ENCODE peak calls at places on chromosomes 3 and 15, in six cellular contexts. K is A549; C is effector memory CD4-positive, alpha-beta T cell; E is CD8-positive, alpha-beta T cell; J is left ventricle myocardium inferior; N is Panc1. M is an unnamed sample.
A peak's percentile ranks its signal among the peaks of the same experiment; 100 is the strongest.

GRCh38 chr3:127799476-127800222 is 22.7 kb downstream of the MGLL start:
- DNase-seq in J (no peak), K (peak; percentile 67), C (no peak), N (no peak), E (no peak), M (no peak)

GRCh38 chr3:121152573-121152972 is 244.6 kb downstream of the STXBP5L start:
- DNase-seq in C (no peak), N (peak; percentile 2), J (no peak), E (no peak), K (peak; percentile 47), M (no peak)

GRCh38 chr3:121757087-121757811 is 7.7 kb upstream of the GOLGB1 start:
- DNase-seq in J (peak; percentile 30), K (no peak), E (no peak), N (no peak), C (no peak), M (no peak)

GRCh38 chr15:29988689-29989088 is 94.1 kb upstream of the GOLGA8J start:
- DNase-seq in K (no peak), E (no peak), J (no peak), C (no peak), N (no peak), M (no peak)

GRCh38 chr15:33737687-33738606 is 230.3 kb upstream of the CHRM5 start:
- DNase-seq in N (peak; percentile 33), E (no peak), C (no peak), K (peak; percentile 29), J (no peak), M (peak; percentile 25)

GRCh38 chr3:185823280-185824044 is 1.4 kb downstream of the IGF2BP2 start:
- DNase-seq in C (no peak), J (peak; percentile 40), E (no peak), K (no peak), N (no peak), M (peak; percentile 24)

GRCh38 chr15:78024141-78024567 is 53.4 kb downstream of the TBC1D2B start:
- DNase-seq in E (no peak), N (no peak), C (no peak), K (no peak), J (peak; percentile 72), M (no peak)

GRCh38 chr15:100914876-100915275 is 4.3 kb upstream of the LRRK1 start:
- DNase-seq in C (no peak), N (no peak), E (no peak), K (no peak), J (no peak), M (no peak)

GRCh38 chr15:86650084-86650483 is 570.4 kb downstream of the AGBL1 start:
- DNase-seq in N (no peak), J (no peak), E (no peak), C (no peak), K (peak; percentile 40), M (no peak)

GRCh38 chr3:31813197-31813596 is 167.9 kb downstream of the OSBPL10 start:
- DNase-seq in J (no peak), E (no peak), C (no peak), K (no peak), N (no peak), M (no peak)

GRCh38 chr15:101433396-101433795 is 56.1 kb downstream of the PCSK6 start:
- DNase-seq in E (no peak), J (no peak), K (no peak), N (no peak), C (no peak), M (no peak)

GRCh38 chr3:190849607-190850006 is 12.9 kb downstream of the GMNC start:
- DNase-seq in C (no peak), E (no peak), K (no peak), J (no peak), N (no peak), M (no peak)

GRCh38 chr3:117885046-117885445 is 1149.6 kb downstream of the IGSF11 start:
- DNase-seq in K (no peak), J (no peak), N (no peak), E (no peak), C (no peak), M (no peak)

GRCh38 chr15:44199393-44199792 is 4.3 kb upstream of the FRMD5 start:
- DNase-seq in K (no peak), C (no peak), N (no peak), E (no peak), J (no peak), M (no peak)

GRCh38 chr3:186514296-186515002 is 29.7 kb downstream of the CRYGS start:
- DNase-seq in C (no peak), E (no peak), N (no peak), K (peak; percentile 14), J (no peak), M (no peak)

GRCh38 chr15:65102912-65103311 is 12.1 kb downstream of the UBAP1L start:
- DNase-seq in C (no peak), N (no peak), K (no peak), E (no peak), J (no peak), M (no peak)

GRCh38 chr3:112643621-112644236 is 2.8 kb upstream of the CCDC80 start:
- DNase-seq in N (no peak), J (no peak), C (no peak), E (no peak), K (no peak), M (no peak)

GRCh38 chr3:52705688-52706686 is at the start of the genes GLT8D1 and SPCS1:
- DNase-seq in J (peak; percentile 87), K (peak; percentile 88), E (peak; percentile 80), N (no peak), C (peak; percentile 79), M (peak; percentile 85)

DNA sequence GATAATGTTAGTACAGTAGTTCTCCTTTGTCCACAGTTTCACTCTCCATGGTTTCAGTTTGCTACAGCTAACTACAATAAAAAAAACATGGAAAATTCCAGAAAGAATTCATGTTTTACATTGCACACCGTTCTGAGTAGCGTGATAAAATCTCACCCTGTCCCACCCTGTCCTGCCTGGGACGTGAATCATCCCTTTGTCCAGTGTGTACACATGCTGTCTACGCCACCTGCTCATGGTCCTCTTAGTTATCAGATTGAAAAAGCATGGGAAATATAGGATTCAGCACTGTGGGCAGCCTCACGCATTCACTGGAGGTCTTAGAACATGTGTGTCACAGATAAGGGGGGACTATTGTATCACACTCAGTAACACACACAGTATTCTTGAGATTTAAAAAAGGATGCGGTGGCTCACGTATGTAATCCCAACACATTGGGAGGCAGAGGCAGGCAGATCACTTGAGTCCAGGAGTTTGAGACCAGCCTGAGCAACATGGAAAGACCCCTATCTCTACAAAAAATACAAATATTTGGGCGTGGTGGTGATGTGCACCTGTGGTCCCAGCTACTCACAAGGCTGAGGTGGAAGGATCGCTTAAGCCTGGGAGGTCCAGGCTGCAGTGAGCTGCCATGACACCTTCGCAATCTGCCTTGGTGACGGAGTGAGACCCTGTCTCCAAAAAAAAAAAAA is 8.7 kb upstream of the FLNB start:
- DNase-seq in E (no peak), N (no peak), J (no peak), C (no peak), K (peak; percentile 70), M (no peak)
- H3K4me1 ChIP-seq in E (peaks cover 8% of the 10 kb centered on the region), N (peaks cover 12% of the 10 kb centered on the region), J (peaks cover 24% of the 10 kb centered on the region), C (no peaks in the 10 kb centered on the region), K (peaks cover 42% of the 10 kb centered on the region), M (no peaks in the 10 kb centered on the region)

DNA sequence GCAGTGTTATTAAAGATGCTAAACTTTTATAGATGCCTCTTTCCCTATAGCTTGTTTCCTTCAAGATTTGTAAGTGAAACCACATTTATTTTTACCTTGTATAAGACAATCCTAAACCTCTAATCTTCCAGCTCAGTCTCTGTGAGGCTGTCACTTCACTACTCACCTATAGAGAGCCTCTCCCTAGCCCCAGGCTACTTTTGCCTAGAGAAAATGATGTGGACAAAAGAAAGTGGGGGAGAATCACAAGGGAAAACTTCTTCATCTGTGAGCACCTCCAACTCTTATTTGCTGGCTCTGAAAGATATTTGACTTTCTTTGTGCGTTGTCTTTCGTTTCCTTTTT is 74.9 kb upstream of the SCN5A start:
- DNase-seq in J (no peak), E (no peak), N (no peak), K (no peak), C (no peak), M (no peak)
- H3K27ac ChIP-seq in J (peak overlapping the region; percentile 90), E (no peak overlapping the region), N (no peak overlapping the region), K (no peak overlapping the region), C (no peak overlapping the region), M (no peak overlapping the region)

GRCh38 chr15:74786659-74787165 is 4.8 kb downstream of the CSK start:
- DNase-seq in J (peak; percentile 57), E (no peak), C (no peak), N (no peak), K (no peak), M (no peak)
- H3K4me1 ChIP-seq in J (peaks cover 95% of the 10 kb centered on the region), E (peaks cover 69% of the 10 kb centered on the region), C (peaks cover 82% of the 10 kb centered on the region), N (peaks cover 59% of the 10 kb centered on the region), K (peaks cover 31% of the 10 kb centered on the region), M (peaks cover 32% of the 10 kb centered on the region)

GRCh38 chr15:63971904-63972303 is 74.4 kb downstream of the DAPK2 start:
- DNase-seq in J (no peak), N (no peak), K (no peak), E (no peak), C (no peak), M (no peak)

GRCh38 chr15:63971427-63971805 is 74.9 kb downstream of the DAPK2 start:
- DNase-seq in J (no peak), C (peak; percentile 22), E (peak; percentile 39), N (no peak), K (no peak), M (no peak)

GRCh38 chr15:63969652-63970421 is 76.4 kb downstream of the DAPK2 start:
- DNase-seq in E (no peak), C (no peak), K (no peak), N (no peak), J (no peak), M (no peak)

GRCh38 chr15:63972801-63973200 is 73.5 kb downstream of the DAPK2 start:
- DNase-seq in J (no peak), E (no peak), C (no peak), N (no peak), K (no peak), M (no peak)

DNA sequence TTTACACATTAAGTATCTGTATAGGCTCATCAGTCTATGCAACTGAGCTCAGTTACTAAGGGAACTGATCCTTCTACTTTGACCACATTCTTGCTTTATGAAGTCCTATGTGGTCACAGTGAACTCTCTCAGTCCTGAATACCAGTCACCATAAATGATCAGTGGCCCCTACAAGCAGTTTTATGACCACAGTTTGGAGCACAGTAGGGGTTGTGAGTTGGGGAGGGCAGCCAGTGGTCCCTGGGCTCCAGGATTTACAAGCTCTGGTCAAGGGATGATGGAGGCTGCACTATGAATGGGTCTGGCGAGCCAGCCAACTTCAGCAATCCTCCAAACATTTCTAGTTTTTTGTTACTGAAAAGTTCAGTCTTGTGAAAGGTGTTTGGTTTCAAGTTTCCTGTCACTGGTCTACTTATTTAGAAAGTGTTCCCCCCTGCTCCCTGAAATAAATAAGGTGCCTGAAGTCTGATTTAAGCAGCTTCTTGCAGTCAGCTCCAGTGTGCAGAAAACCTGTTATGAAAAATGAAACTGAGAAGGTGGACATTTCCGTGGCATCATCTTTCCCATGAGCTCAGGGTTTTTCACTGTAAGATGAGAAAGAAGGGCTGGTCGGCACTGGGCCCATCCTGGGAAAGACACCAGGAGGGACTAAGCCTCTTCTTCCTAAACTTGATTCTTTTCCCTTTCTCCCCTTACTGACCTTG is 75.4 kb downstream of the DAPK2 start:
- DNase-seq in J (no peak), K (no peak), N (no peak), E (no peak), C (no peak), M (no peak)
- H3K27ac ChIP-seq in J (peak overlapping the region; percentile 87), K (no peak overlapping the region), N (no peak overlapping the region), E (peak overlapping the region; percentile 26), C (peak overlapping the region; percentile 43), M (no peak overlapping the region)